ENCODE peak calls at places on chromosomes 7 and 10, in nine cellular contexts. O is mucosa of gallbladder, T is cerebellum, V is activated T-cell treated with anti-CD3 and anti-CD28 coated beads for 4 hours, P is A549, S is T1000, Q is uterus, L is GM23338, W is iris pigment epithelial cell. U is an unnamed sample.

GRCh38 chr10:75211007-75211735 is 575 bp downstream of the VDAC2 start:
- DNase-seq in O (no peak), S (no peak), T (no peak), Q (no peak), W (peak), L (peak), P (peak), V (peak), U (no peak)

GRCh38 chr7:12635830-12636229 is 51.6 kb upstream of the ARL4A start:
- DNase-seq in S (no peak), Q (no peak), L (peak), V (no peak), O (no peak), P (no peak), T (no peak), W (no peak), U (no peak)

GRCh38 chr7:79612027-79612426 is 158.6 kb upstream of the MAGI2 start:
- DNase-seq in P (no peak), Q (no peak), S (no peak), O (no peak), L (no peak), W (no peak), T (peak), V (no peak), U (peak)

GRCh38 chr7:22723171-22723601 is 3.8 kb upstream of the IL6 start:
- DNase-seq in S (no peak), P (no peak), W (no peak), T (no peak), L (no peak), Q (peak), O (peak), V (no peak), U (no peak)

GRCh38 chr10:78263521-78263988 is 229.9 kb downstream of the RPS24 start:
- DNase-seq in O (no peak), L (no peak), P (peak), W (peak), V (no peak), T (no peak), S (peak), Q (no peak), U (no peak)

GRCh38 chr7:8143151-8143874 is 118.7 kb downstream of the ICA1 start:
- DNase-seq in P (no peak), S (no peak), Q (no peak), O (no peak), W (no peak), V (no peak), L (peak), T (no peak), U (no peak)

GRCh38 chr10:43190775-43191174 is 52.5 kb downstream of the CSGALNACT2 start:
- DNase-seq in V (no peak), L (no peak), Q (no peak), T (no peak), W (peak), S (no peak), P (no peak), O (no peak), U (no peak)

GRCh38 chr10:112526130-112526529 is 79.1 kb downstream of the VTI1A start:
- DNase-seq in Q (no peak), W (peak), T (no peak), S (no peak), V (no peak), L (no peak), P (no peak), O (no peak), U (no peak)

GRCh38 chr7:101185258-101185839 is 5.3 kb upstream of the NAT16 start:
- DNase-seq in L (no peak), Q (no peak), V (no peak), W (peak), S (no peak), T (no peak), P (peak), O (no peak), U (no peak)

GRCh38 chr10:77793831-77794230 is 132.7 kb downstream of the DLG5 start:
- DNase-seq in W (no peak), V (no peak), S (no peak), L (no peak), P (no peak), Q (no peak), O (no peak), T (no peak), U (no peak)

GRCh38 chr7:2701832-2702593 is 14.0 kb downstream of the AMZ1 start:
- DNase-seq in W (no peak), P (no peak), S (no peak), L (no peak), O (no peak), V (no peak), Q (no peak), T (peak), U (peak)

GRCh38 chr7:75772081-75773077 is at the start of gene CCL26:
- DNase-seq in O (peak), S (peak), Q (peak), P (peak), L (no peak), T (no peak), W (peak), V (no peak), U (no peak)

GRCh38 chr7:1919539-1920265 is 249.6 kb downstream of the ELFN1 start:
- DNase-seq in P (no peak), S (no peak), W (no peak), V (no peak), O (peak), Q (no peak), L (no peak), T (no peak), U (no peak)

GRCh38 chr7:102883098-102883860 is 29.5 kb upstream of the LRRC17 start:
- DNase-seq in O (no peak), T (no peak), V (no peak), Q (no peak), W (peak), P (no peak), L (no peak), S (no peak), U (no peak)

GRCh38 chr10:12726971-12727831 is 274.3 kb downstream of the CCDC3 start:
- DNase-seq in T (no peak), L (no peak), W (peak), S (no peak), P (no peak), V (no peak), O (no peak), Q (no peak), U (no peak)

GRCh38 chr7:128455556-128456254 is at the start of gene HILPDA:
- DNase-seq in O (peak), W (peak), P (peak), V (peak), S (peak), Q (peak), T (peak), L (peak), U (peak)

GRCh38 chr10:67705921-67706320 is 9.9 kb upstream of the CTNNA3 start:
- DNase-seq in W (no peak), P (no peak), L (no peak), V (no peak), O (no peak), T (no peak), S (no peak), Q (no peak), U (no peak)

GRCh38 chr10:23344251-23344841 is at the start of gene C10orf67:
- DNase-seq in L (peak), T (peak), O (no peak), S (no peak), V (no peak), P (peak), W (peak), Q (peak), U (peak)